ENCODE peak calls at places on chromosomes 5 and 9, in four cellular contexts. S is fibroblast of lung, Z is AG04450, W is heart right ventricle. M is an unnamed sample.

GRCh38 chr5:176365663-176366574 is 632 bp downstream of the ARL10 start:
- DNase-seq in S (peak), W (peak), Z (no peak), M (peak)

GRCh38 chr9:37149646-37150308 is 29.4 kb downstream of the ZCCHC7 start:
- DNase-seq in W (no peak), Z (no peak), S (no peak), M (no peak)

GRCh38 chr5:135662683-135663082 is 83.9 kb upstream of the CXCL14 start:
- DNase-seq in Z (no peak), S (no peak), W (no peak), M (no peak)

GRCh38 chr5:43287493-43287892 is 25.7 kb downstream of the HMGCS1 start:
- DNase-seq in Z (no peak), S (no peak), W (no peak), M (no peak)

GRCh38 chr9:112325127-112325526 is 8.3 kb downstream of the PTBP3 start:
- DNase-seq in W (no peak), Z (no peak), S (no peak), M (no peak)

GRCh38 chr9:81683704-81684103 is 5.6 kb downstream of the TLE1 start:
- DNase-seq in Z (no peak), W (no peak), S (no peak), M (no peak)

GRCh38 chr5:81924467-81924866 is 47.4 kb upstream of the ATG10 start:
- DNase-seq in W (peak), Z (no peak), S (no peak), M (no peak)

GRCh38 chr5:128674837-128675446 is 136.9 kb upstream of the FBN2 start:
- DNase-seq in S (peak), W (no peak), Z (peak), M (no peak)

GRCh38 chr5:79020861-79021561 is 35.9 kb upstream of the ARSB start:
- DNase-seq in S (peak), W (peak), Z (peak), M (peak)

GRCh38 chr5:1860949-1861348 is 21.8 kb downstream of the IRX4 start:
- DNase-seq in Z (no peak), S (no peak), W (peak), M (peak)

GRCh38 chr9:136438909-136439549 is 616 bp downstream of the INPP5E start:
- DNase-seq in Z (no peak), S (no peak), W (no peak), M (no peak)

GRCh38 chr5:108387756-108388155 is 5.9 kb upstream of the FBXL17 start:
- DNase-seq in Z (no peak), S (no peak), W (no peak), M (no peak)

GRCh38 chr9:21872696-21873095 is 70.3 kb downstream of the MTAP start:
- DNase-seq in Z (no peak), W (no peak), S (no peak), M (no peak)

GRCh38 chr5:67725591-67725990 is 490.0 kb upstream of the PIK3R1 start:
- DNase-seq in W (no peak), Z (no peak), S (peak), M (no peak)

GRCh38 chr5:110335361-110336046 is 391.0 kb downstream of the TMEM232 start:
- DNase-seq in S (peak), W (no peak), Z (peak), M (no peak)

GRCh38 chr5:111929892-111930291 is 172.9 kb upstream of the NREP start:
- DNase-seq in S (peak), Z (peak), W (no peak), M (no peak)

DNA sequence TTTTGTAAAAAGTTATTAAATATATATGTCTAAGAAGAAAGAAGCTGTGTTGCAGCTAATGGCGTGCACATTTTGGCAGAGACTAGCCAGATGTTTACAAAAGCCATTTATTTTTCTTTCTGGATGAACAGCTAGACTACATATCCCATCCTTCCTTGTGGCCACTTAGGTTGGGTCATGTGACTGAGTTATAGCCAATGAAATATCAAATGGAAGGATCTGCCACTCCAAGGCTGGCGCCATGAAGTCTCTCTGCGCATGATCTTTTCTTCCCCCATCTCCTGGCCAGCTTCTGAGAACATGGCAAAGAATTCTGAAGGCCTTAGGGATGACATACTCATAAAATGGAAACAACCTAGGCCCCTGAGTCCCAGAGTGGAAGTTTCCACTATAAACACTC is 244.2 kb upstream of the DAB2 start:
- DNase-seq in S (no peak), W (no peak), Z (no peak), M (no peak)
- H3K27ac ChIP-seq in S (no peak), W (no peak), Z (no peak), M (no peak)

DNA sequence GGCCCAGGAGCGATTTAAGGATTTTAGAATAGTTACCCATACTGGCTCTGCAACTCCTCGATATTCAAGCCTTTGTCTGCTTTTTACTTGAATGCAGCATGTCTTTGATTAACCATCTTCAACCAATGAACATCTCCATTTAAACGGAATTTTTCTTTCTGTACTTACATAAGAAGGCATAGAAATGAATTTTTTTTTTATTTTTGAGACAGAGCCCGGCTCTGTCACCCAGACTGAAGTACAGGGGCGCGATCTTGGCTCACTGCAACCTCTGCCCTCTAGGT is 825 bp upstream of the RIOK2 start:
- DNase-seq in W (no peak), Z (no peak), S (no peak), M (no peak)
- H3K27ac ChIP-seq in W (peak), Z (peak), S (peak), M (peak)

GRCh38 chr5:132477784-132478497 is 12.6 kb downstream of the IRF1 start:
- DNase-seq in S (no peak), W (no peak), Z (no peak), M (no peak)

GRCh38 chr5:132480546-132481242 is 9.9 kb downstream of the IRF1 start:
- DNase-seq in Z (no peak), S (no peak), W (no peak), M (no peak)

GRCh38 chr5:132478498-132478855 is 12.1 kb downstream of the IRF1 start:
- DNase-seq in W (no peak), Z (no peak), S (no peak), M (no peak)

GRCh38 chr5:132479812-132480441 is 10.6 kb downstream of the IRF1 start:
- DNase-seq in S (no peak), Z (no peak), W (no peak), M (no peak)

DNA sequence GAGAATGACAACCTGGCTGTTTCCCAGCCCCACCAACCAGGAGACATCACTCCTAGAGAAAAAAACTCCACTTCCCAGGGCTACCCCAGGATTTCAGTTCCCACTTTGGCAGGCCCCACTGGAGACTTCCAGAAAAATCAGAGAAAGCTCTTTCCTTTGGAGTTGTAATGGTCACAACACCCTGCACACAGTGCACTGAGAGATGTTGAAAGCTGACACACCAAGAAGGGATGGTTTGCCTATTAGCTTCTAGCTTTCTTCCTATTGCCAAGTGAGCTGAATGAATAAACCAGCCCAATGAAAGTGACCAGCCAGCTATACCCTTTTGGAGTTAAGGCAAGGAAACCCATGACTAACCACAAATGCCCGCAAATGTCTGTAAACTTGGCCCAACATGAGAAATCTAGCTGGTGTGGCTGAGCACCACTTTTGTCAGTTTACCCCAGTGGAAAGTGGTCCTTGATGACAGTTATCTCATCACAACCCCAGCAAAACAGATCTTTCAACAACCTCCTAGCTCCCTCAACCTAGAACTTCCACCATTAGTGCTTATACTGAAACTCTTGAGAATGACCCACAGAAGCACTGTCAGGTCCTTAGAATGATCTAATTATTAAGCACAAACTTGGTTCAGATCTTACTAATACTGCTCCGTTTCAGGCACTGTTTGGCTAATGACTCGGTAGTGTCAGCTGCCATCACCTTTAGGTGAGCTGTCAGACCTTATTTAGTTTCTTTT is 11.3 kb downstream of the IRF1 start:
- DNase-seq in W (no peak), S (no peak), Z (no peak), M (no peak)
- H3K27ac ChIP-seq in W (peak), S (no peak), Z (no peak), M (no peak)

GRCh38 chr5:145362261-145362660 is 472.9 kb downstream of the PRELID2 start:
- DNase-seq in Z (peak), W (no peak), S (peak), M (no peak)

GRCh38 chr5:145365464-145365863 is 469.7 kb downstream of the PRELID2 start:
- DNase-seq in S (no peak), Z (no peak), W (no peak), M (no peak)

GRCh38 chr5:145360936-145361335 is 474.2 kb downstream of the PRELID2 start:
- DNase-seq in Z (no peak), W (no peak), S (peak), M (no peak)
- H3K27ac ChIP-seq in Z (peak), W (no peak), S (peak), M (no peak)

GRCh38 chr5:147403659-147404640 is 105.9 kb downstream of the DPYSL3 start:
- DNase-seq in W (peak), Z (peak), S (peak), M (no peak)

GRCh38 chr5:147408980-147409379 is 100.9 kb downstream of the DPYSL3 start:
- DNase-seq in S (no peak), Z (no peak), W (no peak), M (no peak)

GRCh38 chr5:147404706-147405105 is 105.2 kb downstream of the DPYSL3 start:
- DNase-seq in Z (no peak), W (no peak), S (no peak), M (no peak)

GRCh38 chr5:147407094-147407681 is 102.7 kb downstream of the DPYSL3 start:
- DNase-seq in Z (no peak), S (peak), W (no peak), M (no peak)

DNA sequence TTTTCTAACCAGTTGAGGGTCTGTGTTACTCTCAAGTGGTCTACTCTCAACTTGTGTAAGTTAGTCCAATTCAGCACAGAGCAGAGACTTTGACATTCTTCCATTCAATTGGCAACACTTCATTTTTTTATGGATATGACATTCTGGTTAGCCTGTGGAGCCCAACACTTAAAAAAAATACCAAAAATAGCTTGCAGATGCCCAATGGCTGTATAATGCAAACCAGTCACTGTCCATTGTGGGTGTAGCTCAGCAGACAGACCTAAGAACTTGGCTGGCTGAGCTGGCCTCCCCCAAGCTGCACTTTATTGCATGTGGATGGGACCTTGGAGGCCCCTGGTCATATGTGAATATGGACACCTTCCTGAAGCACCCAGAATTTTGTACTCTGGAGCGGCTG is 103.2 kb downstream of the DPYSL3 start:
- DNase-seq in S (no peak), W (no peak), Z (no peak), M (no peak)
- H3K27ac ChIP-seq in S (no peak), W (no peak), Z (peak), M (peak)

DNA sequence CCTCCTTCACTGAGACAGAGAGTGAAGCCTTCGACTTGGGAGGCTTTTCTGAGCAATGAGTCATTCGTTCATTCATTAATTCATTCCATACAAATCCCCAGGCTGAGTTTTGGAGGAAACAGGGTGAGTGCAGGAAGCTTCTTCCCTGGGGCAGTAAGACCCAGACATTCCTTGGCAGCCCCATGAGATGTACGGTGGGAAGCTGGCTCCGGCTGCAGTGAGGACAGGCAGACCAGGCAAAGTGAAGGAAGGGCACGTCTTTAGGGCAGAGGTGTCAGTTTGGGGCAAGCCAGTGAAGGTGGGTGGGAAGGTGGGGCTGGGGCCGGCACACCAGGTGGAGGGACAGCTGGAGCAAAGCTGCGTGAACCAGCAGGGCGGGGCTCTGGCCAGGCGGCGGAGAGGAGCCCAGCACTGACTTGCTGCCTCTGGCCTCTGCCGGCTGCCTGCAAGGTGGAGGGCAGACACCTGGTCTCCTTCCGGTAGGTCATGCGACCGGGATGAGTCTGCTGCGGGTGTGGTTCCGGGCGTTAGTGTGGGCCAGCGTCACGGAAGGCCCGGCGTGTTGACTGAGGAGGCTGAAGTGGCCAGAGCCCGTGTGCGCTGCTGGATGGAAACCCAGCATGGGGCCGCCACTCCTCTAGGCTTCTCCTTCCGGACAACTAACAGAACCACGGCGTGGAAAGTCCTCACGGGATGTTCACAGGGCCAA is 16.6 kb downstream of the OLFM1 start:
- DNase-seq in W (no peak), Z (no peak), S (no peak), M (no peak)
- H3K27ac ChIP-seq in W (no peak), Z (no peak), S (no peak), M (no peak)

DNA sequence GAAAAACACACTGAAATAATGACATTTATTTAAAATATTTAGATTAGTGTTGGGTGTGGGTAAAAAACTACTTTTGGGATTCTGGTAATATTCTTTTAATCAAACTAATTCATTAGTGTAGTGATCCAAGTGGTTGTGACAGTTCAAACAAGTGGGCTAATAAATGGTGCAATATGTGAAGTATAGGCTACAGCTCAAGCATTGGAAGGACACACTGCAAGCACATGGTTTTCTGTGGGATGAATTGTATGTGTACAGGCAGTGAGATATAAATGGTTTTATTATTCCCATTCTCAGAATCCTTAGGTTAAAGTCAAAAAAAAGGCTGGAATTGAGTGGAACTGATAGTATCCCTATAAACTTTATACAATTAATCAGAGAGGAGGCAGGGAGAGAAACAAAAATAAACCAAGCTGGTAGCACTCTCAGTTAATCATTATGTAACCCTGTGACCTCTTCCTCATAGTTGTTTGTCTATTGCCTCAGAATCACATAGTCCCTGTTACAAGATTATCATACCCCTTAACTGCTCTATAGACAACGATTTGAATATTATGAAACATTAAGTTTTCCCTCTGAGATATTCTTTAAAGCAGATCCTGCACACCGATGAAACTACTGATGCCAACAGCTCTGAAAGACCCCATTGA is 1755.4 kb upstream of the ACO1 start:
- DNase-seq in S (no peak), W (no peak), Z (no peak), M (no peak)
- H3K27ac ChIP-seq in S (no peak), W (no peak), Z (no peak), M (no peak)

GRCh38 chr5:72601861-72602260 is 94.7 kb upstream of the ZNF366 start:
- DNase-seq in W (no peak), Z (no peak), S (no peak), M (no peak)
- H3K27ac ChIP-seq in W (no peak), Z (no peak), S (no peak), M (peak)

DNA sequence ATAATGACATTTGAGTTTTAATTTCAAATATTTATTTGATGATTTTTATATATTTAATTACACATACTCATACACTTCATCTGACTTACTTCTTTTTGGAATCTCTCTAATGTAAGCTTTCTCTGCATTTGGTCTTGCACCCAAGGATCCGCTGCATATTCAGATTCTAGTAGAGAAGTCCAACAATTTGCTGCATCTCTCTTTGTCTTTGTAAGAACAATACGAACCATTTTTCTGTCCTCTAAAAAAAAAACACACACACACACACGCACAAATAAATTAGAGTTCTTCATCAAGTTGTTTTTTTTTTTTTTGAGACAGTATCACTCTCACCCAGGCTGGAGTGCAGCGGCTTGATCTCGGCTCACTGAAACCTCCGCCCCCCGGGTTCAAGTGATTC is 3.1 kb downstream of the NUDCD2 start:
- DNase-seq in Z (no peak), W (no peak), S (no peak), M (no peak)
- H3K27ac ChIP-seq in Z (no peak), W (no peak), S (no peak), M (no peak)

GRCh38 chr9:89440951-89441654 is 56.8 kb downstream of the SEMA4D start:
- DNase-seq in Z (no peak), S (no peak), W (no peak), M (no peak)
- H3K27ac ChIP-seq in Z (no peak), S (no peak), W (no peak), M (no peak)